ENCODE peak calls at places on chromosomes 6 and 20, in nine cellular contexts. A is progenitor cell of endocrine pancreas; K is cardiac fibroblast; W is Panc1; H is pancreas; T is tibial artery; B is neural crest cell; R is K562; U is CD4-positive, alpha-beta T cell. F is an unnamed sample.

GRCh38 chr20:37282558-37282957 is 6.9 kb upstream of the MANBAL start:
- DNase-seq in A (no peak), K (peak), W (no peak), H (no peak), T (no peak), B (no peak), R (no peak), U (no peak), F (peak)

GRCh38 chr6:25851961-25852360 is 20.1 kb upstream of the SLC17A1 start:
- DNase-seq in A (no peak), K (no peak), W (no peak), H (no peak), T (no peak), B (no peak), R (no peak), U (no peak), F (no peak)

GRCh38 chr6:154706389-154706788 is 26.8 kb upstream of the SCAF8 start:
- DNase-seq in A (no peak), K (no peak), W (no peak), H (no peak), T (no peak), B (no peak), R (no peak), U (no peak), F (no peak)

GRCh38 chr6:2738373-2738979 is 12.2 kb downstream of the MYLK4 start:
- DNase-seq in A (peak), K (peak), W (peak), H (peak), T (peak), B (peak), R (peak), U (peak), F (peak)

GRCh38 chr6:158825951-158826306 is 6.8 kb upstream of the EZR start:
- DNase-seq in A (no peak), K (no peak), W (no peak), H (no peak), T (no peak), B (no peak), R (no peak), U (no peak), F (no peak)

GRCh38 chr6:119273799-119274595 is 75.6 kb downstream of the MAN1A1 start:
- DNase-seq in A (no peak), K (peak), W (no peak), H (no peak), T (no peak), B (no peak), R (no peak), U (no peak), F (no peak)

GRCh38 chr20:48690888-48691287 is 136.9 kb downstream of the PREX1 start:
- DNase-seq in A (no peak), K (no peak), W (no peak), H (no peak), T (no peak), B (no peak), R (peak), U (no peak), F (no peak)

GRCh38 chr6:33018904-33019303 is 9.5 kb upstream of the HLA-DOA start:
- DNase-seq in A (no peak), K (peak), W (no peak), H (peak), T (peak), B (no peak), R (no peak), U (no peak), F (no peak)

GRCh38 chr6:54697423-54697822 is 149.1 kb upstream of the FAM83B start:
- DNase-seq in A (no peak), K (peak), W (no peak), H (no peak), T (no peak), B (no peak), R (no peak), U (no peak), F (no peak)

GRCh38 chr6:55953384-55953783 is 78.0 kb upstream of the BMP5 start:
- DNase-seq in A (no peak), K (peak), W (peak), H (no peak), T (no peak), B (no peak), R (no peak), U (no peak), F (peak)

GRCh38 chr6:21019614-21020013 is 485.4 kb downstream of the CDKAL1 start:
- DNase-seq in A (no peak), K (peak), W (no peak), H (no peak), T (no peak), B (no peak), R (no peak), U (no peak), F (no peak)

GRCh38 chr6:159833556-159833955 is 33.5 kb downstream of the PNLDC1 start:
- DNase-seq in A (no peak), K (peak), W (no peak), H (no peak), T (no peak), B (no peak), R (no peak), U (no peak), F (peak)

GRCh38 chr20:63973636-63974401 is 4.1 kb upstream of the ZNF512B start:
- DNase-seq in A (peak), K (peak), W (no peak), H (peak), T (peak), B (peak), R (peak), U (peak), F (peak)

GRCh38 chr6:39240155-39240757 is 11.0 kb upstream of the KCNK5 start:
- DNase-seq in A (no peak), K (no peak), W (no peak), H (no peak), T (no peak), B (no peak), R (no peak), U (no peak), F (no peak)

GRCh38 chr6:42113929-42114636 is 28.3 kb downstream of the C6orf132 start:
- DNase-seq in A (no peak), K (no peak), W (no peak), H (no peak), T (no peak), B (no peak), R (no peak), U (no peak), F (peak)

GRCh38 chr6:7543761-7544424 is 2.4 kb downstream of the DSP start:
- DNase-seq in A (no peak), K (no peak), W (no peak), H (no peak), T (no peak), B (no peak), R (no peak), U (no peak), F (no peak)

GRCh38 chr6:1024587-1024986 is 287.3 kb upstream of the FOXQ1 start:
- DNase-seq in A (no peak), K (no peak), W (no peak), H (no peak), T (no peak), B (no peak), R (no peak), U (no peak), F (peak)

GRCh38 chr20:49995586-49995985 is 12.8 kb downstream of the SNAI1 start:
- DNase-seq in A (no peak), K (no peak), W (no peak), H (no peak), T (no peak), B (no peak), R (no peak), U (no peak), F (no peak)

GRCh38 chr20:5973172-5973571 is 22.7 kb downstream of the MCM8 start:
- DNase-seq in A (no peak), K (peak), W (no peak), H (no peak), T (no peak), B (no peak), R (no peak), U (no peak), F (no peak)

GRCh38 chr6:158755636-158756035 is 63.5 kb downstream of the EZR start:
- DNase-seq in A (no peak), K (no peak), W (no peak), H (no peak), T (no peak), B (no peak), R (no peak), U (no peak), F (no peak)

GRCh38 chr6:53349209-53349693 is 501 bp upstream of the ELOVL5 start:
- DNase-seq in A (no peak), K (no peak), W (no peak), H (no peak), T (no peak), B (no peak), R (no peak), U (no peak), F (no peak)

GRCh38 chr6:156955494-156956183 is 178.5 kb downstream of the ARID1B start:
- DNase-seq in A (no peak), K (peak), W (no peak), H (peak), T (no peak), B (no peak), R (no peak), U (no peak), F (no peak)

GRCh38 chr6:138485005-138485545 is 14.2 kb downstream of the NHSL1 start:
- DNase-seq in A (no peak), K (peak), W (no peak), H (no peak), T (no peak), B (no peak), R (no peak), U (no peak), F (no peak)

GRCh38 chr6:71139249-71139648 is 149.4 kb upstream of the OGFRL1 start:
- DNase-seq in A (no peak), K (peak), W (no peak), H (no peak), T (no peak), B (no peak), R (no peak), U (no peak), F (no peak)

GRCh38 chr20:58850693-58851174 is at the start of gene GNAS-AS1:
- DNase-seq in A (peak), K (peak), W (no peak), H (peak), T (no peak), B (peak), R (peak), U (peak), F (peak)

GRCh38 chr20:49276895-49277785 is 717 bp downstream of the ZNFX1 start:
- DNase-seq in A (peak), K (no peak), W (no peak), H (no peak), T (peak), B (no peak), R (peak), U (peak), F (no peak)

GRCh38 chr6:14948586-14949245 is 297.2 kb upstream of the JARID2 start:
- DNase-seq in A (no peak), K (no peak), W (no peak), H (no peak), T (no peak), B (no peak), R (no peak), U (no peak), F (no peak)

GRCh38 chr6:39178235-39178634 is 51.0 kb downstream of the KCNK5 start:
- DNase-seq in A (no peak), K (no peak), W (no peak), H (no peak), T (no peak), B (no peak), R (no peak), U (no peak), F (no peak)

GRCh38 chr20:24968278-24968677 is 19.2 kb downstream of the CST7 start:
- DNase-seq in A (no peak), K (no peak), W (no peak), H (no peak), T (no peak), B (no peak), R (no peak), U (no peak), F (no peak)

GRCh38 chr20:55567826-55568225 is 437.5 kb downstream of the CBLN4 start:
- DNase-seq in A (no peak), K (no peak), W (no peak), H (no peak), T (no peak), B (no peak), R (no peak), U (no peak), F (no peak)

DNA sequence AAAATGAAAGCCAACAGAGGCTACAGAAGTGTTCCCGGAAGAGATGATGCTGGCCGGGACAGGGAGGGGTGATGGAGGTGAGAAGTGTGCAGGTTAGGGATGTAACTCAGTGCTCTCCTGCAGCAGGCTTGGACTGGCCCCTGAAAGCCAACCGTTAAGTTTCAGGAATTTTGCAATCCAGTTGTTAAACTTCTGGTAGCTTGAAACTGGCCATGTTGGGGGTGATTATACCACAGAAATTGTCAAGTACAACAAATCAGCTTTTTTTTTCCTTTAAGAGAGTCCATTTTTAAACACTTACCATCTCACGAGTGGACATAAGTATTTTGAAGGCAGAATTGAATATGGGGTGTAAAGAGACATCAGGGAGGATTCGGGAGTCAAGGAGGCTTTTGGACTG is 8.8 kb upstream of the SIRPB1 start:
- DNase-seq in A (no peak), K (no peak), W (no peak), H (no peak), T (no peak), B (no peak), R (no peak), U (no peak), F (no peak)
- TF ChIP-seq CTCF in A (no peak), K (no peak), W (no peak), H (no peak), T (no peak), B (no peak), R (no peak), U (no peak), F (no peak)

GRCh38 chr6:164216368-164216767 is 801.9 kb downstream of the QKI start:
- DNase-seq in A (no peak), K (no peak), W (no peak), H (no peak), T (no peak), B (no peak), R (no peak), U (no peak), F (no peak)
- TF ChIP-seq CTCF in A (no peak), K (no peak), W (no peak), H (no peak), T (no peak), B (no peak), R (no peak), U (no peak), F (no peak)

GRCh38 chr20:57291003-57291402 is 24.6 kb upstream of the BMP7 start:
- DNase-seq in A (no peak), K (no peak), W (no peak), H (no peak), T (no peak), B (no peak), R (no peak), U (no peak), F (no peak)
- TF ChIP-seq CTCF in A (peak), K (no peak), W (no peak), H (no peak), T (no peak), B (no peak), R (no peak), U (no peak), F (peak)

GRCh38 chr6:16762265-16762546 is 946 bp upstream of the ATXN1 start:
- DNase-seq in A (no peak), K (peak), W (no peak), H (no peak), T (no peak), B (no peak), R (no peak), U (no peak), F (peak)
- TF ChIP-seq CTCF in A (no peak), K (no peak), W (no peak), H (no peak), T (no peak), B (no peak), R (no peak), U (no peak), F (no peak)

GRCh38 chr20:46152824-46153586 is 34.9 kb downstream of the CD40 start:
- DNase-seq in A (no peak), K (no peak), W (no peak), H (no peak), T (no peak), B (no peak), R (no peak), U (no peak), F (no peak)

GRCh38 chr20:46150982-46151381 is 32.9 kb downstream of the CD40 start:
- DNase-seq in A (no peak), K (no peak), W (no peak), H (no peak), T (no peak), B (no peak), R (no peak), U (no peak), F (no peak)

GRCh38 chr20:46148313-46149213 is 30.4 kb downstream of the CD40 start:
- DNase-seq in A (no peak), K (no peak), W (no peak), H (no peak), T (no peak), B (no peak), R (no peak), U (no peak), F (no peak)

GRCh38 chr20:46154796-46155195 is 36.7 kb downstream of the CD40 start:
- DNase-seq in A (no peak), K (no peak), W (no peak), H (no peak), T (no peak), B (no peak), R (no peak), U (no peak), F (no peak)

GRCh38 chr20:46151936-46152335 is 33.8 kb downstream of the CD40 start:
- DNase-seq in A (no peak), K (no peak), W (no peak), H (no peak), T (no peak), B (no peak), R (peak), U (no peak), F (no peak)
- TF ChIP-seq CTCF in A (peak), K (peak), W (peak), H (no peak), T (peak), B (peak), R (peak), U (peak), F (peak)

GRCh38 chr6:107869871-107870270 is 45.8 kb upstream of the SCML4 start:
- DNase-seq in A (no peak), K (no peak), W (no peak), H (no peak), T (no peak), B (no peak), R (no peak), U (no peak), F (no peak)
- TF ChIP-seq CTCF in A (no peak), K (no peak), W (peak), H (no peak), T (no peak), B (no peak), R (no peak), U (no peak), F (peak)

DNA sequence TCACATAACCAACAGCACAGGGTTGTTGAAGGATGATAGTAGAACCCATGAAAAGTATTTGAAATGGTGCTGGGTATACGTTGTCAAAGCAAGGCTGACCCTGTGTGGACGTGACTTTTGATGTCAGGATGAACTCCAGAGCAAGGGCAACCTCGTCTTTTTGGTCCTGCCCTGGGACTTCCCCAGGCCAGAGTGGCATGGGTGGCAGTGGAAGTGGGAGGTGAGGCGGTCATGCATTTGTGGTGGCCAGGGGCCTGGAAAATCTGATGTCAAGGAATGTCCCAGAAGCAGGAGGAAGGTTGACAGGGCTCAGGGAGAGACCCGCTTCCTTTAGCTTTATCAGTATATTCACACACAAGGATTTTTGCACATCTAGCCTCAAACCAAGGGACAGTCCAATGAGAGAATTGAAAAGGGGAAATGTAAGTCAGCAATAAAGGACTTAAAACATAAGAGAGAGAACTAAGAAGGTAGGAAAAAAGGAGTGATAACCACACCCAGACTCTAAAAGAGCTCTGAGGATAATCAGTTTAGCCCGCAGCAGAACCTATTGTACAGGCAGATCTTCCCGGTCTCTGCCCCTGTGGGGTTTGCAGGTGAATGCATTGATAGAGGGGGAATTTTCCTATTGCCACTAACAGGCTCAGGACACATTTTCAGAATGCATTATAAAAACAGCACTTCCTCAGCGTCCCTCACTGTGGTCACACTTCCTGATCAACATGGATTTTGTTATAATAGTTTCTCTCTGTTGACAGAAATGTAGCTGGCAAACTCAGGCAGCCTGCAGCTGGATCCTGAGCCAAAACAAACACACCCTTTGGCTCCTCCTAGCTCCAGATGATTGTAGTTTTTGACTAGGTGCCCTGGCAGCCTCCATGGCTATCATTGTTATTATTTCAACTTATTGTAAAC is 98.7 kb upstream of the HDGFL1 start:
- DNase-seq in A (no peak), K (peak), W (peak), H (peak), T (peak), B (no peak), R (no peak), U (no peak), F (no peak)
- TF ChIP-seq CTCF in A (peak), K (no peak), W (no peak), H (peak), T (no peak), B (peak), R (no peak), U (no peak), F (no peak)

F was measured in HFFc6.